ENCODE peak calls at places on chromosomes 7 and 10, in eight cellular contexts. One of them, this sample, is unnamed.

GRCh38 chr7:121079425-121080169 is 91.1 kb downstream of the CPED1 start:
- DNase-seq in A549: no peak
- DNase-seq in astrocyte of the spinal cord: peak
- DNase-seq in mammary epithelial cell: no peak
- DNase-seq in lung: no peak
- DNase-seq in body of pancreas: no peak
- DNase-seq in colonic mucosa: no peak
- DNase-seq in CD8-positive, alpha-beta T cell: no peak
- DNase-seq in this sample: no peak

GRCh38 chr10:61902448-61903183 is 1.1 kb downstream of the ARID5B start:
- DNase-seq in colonic mucosa: peak
- DNase-seq in A549: peak
- DNase-seq in lung: peak
- DNase-seq in body of pancreas: peak
- DNase-seq in CD8-positive, alpha-beta T cell: peak
- DNase-seq in astrocyte of the spinal cord: peak
- DNase-seq in mammary epithelial cell: peak
- DNase-seq in this sample: peak

GRCh38 chr10:23897864-23898263 is 311.1 kb upstream of the KIAA1217 start:
- DNase-seq in CD8-positive, alpha-beta T cell: no peak
- DNase-seq in colonic mucosa: no peak
- DNase-seq in lung: no peak
- DNase-seq in A549: no peak
- DNase-seq in mammary epithelial cell: no peak
- DNase-seq in astrocyte of the spinal cord: no peak
- DNase-seq in body of pancreas: no peak
- DNase-seq in this sample: no peak

GRCh38 chr10:77458986-77459590 is 178.5 kb downstream of the KCNMA1 start:
- DNase-seq in CD8-positive, alpha-beta T cell: no peak
- DNase-seq in lung: no peak
- DNase-seq in A549: no peak
- DNase-seq in body of pancreas: no peak
- DNase-seq in mammary epithelial cell: no peak
- DNase-seq in colonic mucosa: no peak
- DNase-seq in astrocyte of the spinal cord: peak
- DNase-seq in this sample: no peak

GRCh38 chr7:134514663-134515062 is 12.7 kb upstream of the AKR1B10 start:
- DNase-seq in A549: peak
- DNase-seq in CD8-positive, alpha-beta T cell: no peak
- DNase-seq in lung: no peak
- DNase-seq in astrocyte of the spinal cord: peak
- DNase-seq in mammary epithelial cell: peak
- DNase-seq in body of pancreas: no peak
- DNase-seq in colonic mucosa: peak
- DNase-seq in this sample: peak

GRCh38 chr10:79980711-79981110 is 31.8 kb upstream of the SFTPD start:
- DNase-seq in lung: no peak
- DNase-seq in astrocyte of the spinal cord: no peak
- DNase-seq in A549: no peak
- DNase-seq in colonic mucosa: no peak
- DNase-seq in mammary epithelial cell: no peak
- DNase-seq in CD8-positive, alpha-beta T cell: no peak
- DNase-seq in body of pancreas: no peak
- DNase-seq in this sample: no peak

GRCh38 chr10:43979551-43979950 is 330.9 kb upstream of the ZNF32 start:
- DNase-seq in astrocyte of the spinal cord: no peak
- DNase-seq in A549: no peak
- DNase-seq in colonic mucosa: no peak
- DNase-seq in mammary epithelial cell: no peak
- DNase-seq in lung: no peak
- DNase-seq in CD8-positive, alpha-beta T cell: no peak
- DNase-seq in body of pancreas: no peak
- DNase-seq in this sample: no peak

GRCh38 chr10:4034907-4035581 is 250.0 kb upstream of the KLF6 start:
- DNase-seq in mammary epithelial cell: no peak
- DNase-seq in astrocyte of the spinal cord: peak
- DNase-seq in lung: peak
- DNase-seq in A549: no peak
- DNase-seq in CD8-positive, alpha-beta T cell: no peak
- DNase-seq in colonic mucosa: no peak
- DNase-seq in body of pancreas: no peak
- DNase-seq in this sample: no peak

GRCh38 chr7:145050415-145050814 is 214.6 kb upstream of the TPK1 start:
- DNase-seq in colonic mucosa: no peak
- DNase-seq in A549: no peak
- DNase-seq in CD8-positive, alpha-beta T cell: no peak
- DNase-seq in astrocyte of the spinal cord: no peak
- DNase-seq in body of pancreas: no peak
- DNase-seq in mammary epithelial cell: no peak
- DNase-seq in lung: no peak
- DNase-seq in this sample: no peak

GRCh38 chr10:29630205-29631048 is 4.3 kb downstream of the SVIL start:
- DNase-seq in body of pancreas: no peak
- DNase-seq in astrocyte of the spinal cord: no peak
- DNase-seq in A549: no peak
- DNase-seq in lung: no peak
- DNase-seq in colonic mucosa: peak
- DNase-seq in CD8-positive, alpha-beta T cell: no peak
- DNase-seq in mammary epithelial cell: peak
- DNase-seq in this sample: no peak

GRCh38 chr10:75987610-75988009 is 556.2 kb downstream of the LRMDA start:
- DNase-seq in astrocyte of the spinal cord: peak
- DNase-seq in mammary epithelial cell: peak
- DNase-seq in lung: no peak
- DNase-seq in colonic mucosa: no peak
- DNase-seq in A549: no peak
- DNase-seq in body of pancreas: no peak
- DNase-seq in CD8-positive, alpha-beta T cell: no peak
- DNase-seq in this sample: no peak

GRCh38 chr10:98608417-98608816 is 161.7 kb upstream of the HPS1 start:
- DNase-seq in lung: no peak
- DNase-seq in CD8-positive, alpha-beta T cell: no peak
- DNase-seq in astrocyte of the spinal cord: peak
- DNase-seq in mammary epithelial cell: no peak
- DNase-seq in body of pancreas: no peak
- DNase-seq in A549: no peak
- DNase-seq in colonic mucosa: no peak
- DNase-seq in this sample: no peak

GRCh38 chr7:55361560-55361959 is 3.6 kb upstream of the LANCL2 start:
- DNase-seq in lung: no peak
- DNase-seq in mammary epithelial cell: no peak
- DNase-seq in colonic mucosa: no peak
- DNase-seq in A549: no peak
- DNase-seq in astrocyte of the spinal cord: no peak
- DNase-seq in CD8-positive, alpha-beta T cell: no peak
- DNase-seq in body of pancreas: no peak
- DNase-seq in this sample: no peak

GRCh38 chr7:47042669-47043068 is 539.2 kb downstream of the TNS3 start:
- DNase-seq in lung: no peak
- DNase-seq in body of pancreas: no peak
- DNase-seq in mammary epithelial cell: no peak
- DNase-seq in colonic mucosa: no peak
- DNase-seq in CD8-positive, alpha-beta T cell: no peak
- DNase-seq in astrocyte of the spinal cord: no peak
- DNase-seq in A549: no peak
- DNase-seq in this sample: no peak

GRCh38 chr7:47039089-47039648 is 542.7 kb downstream of the TNS3 start:
- DNase-seq in A549: no peak
- DNase-seq in astrocyte of the spinal cord: peak
- DNase-seq in body of pancreas: no peak
- DNase-seq in CD8-positive, alpha-beta T cell: no peak
- DNase-seq in lung: no peak
- DNase-seq in mammary epithelial cell: no peak
- DNase-seq in colonic mucosa: no peak
- DNase-seq in this sample: no peak

GRCh38 chr7:47038621-47039020 is 543.3 kb downstream of the TNS3 start:
- DNase-seq in colonic mucosa: no peak
- DNase-seq in CD8-positive, alpha-beta T cell: no peak
- DNase-seq in astrocyte of the spinal cord: no peak
- DNase-seq in lung: no peak
- DNase-seq in A549: no peak
- DNase-seq in body of pancreas: no peak
- DNase-seq in mammary epithelial cell: no peak
- DNase-seq in this sample: no peak

GRCh38 chr7:47039899-47040298 is 542.0 kb downstream of the TNS3 start:
- DNase-seq in A549: no peak
- DNase-seq in body of pancreas: no peak
- DNase-seq in colonic mucosa: no peak
- DNase-seq in CD8-positive, alpha-beta T cell: no peak
- DNase-seq in lung: no peak
- DNase-seq in mammary epithelial cell: peak
- DNase-seq in astrocyte of the spinal cord: peak
- DNase-seq in this sample: no peak

DNA sequence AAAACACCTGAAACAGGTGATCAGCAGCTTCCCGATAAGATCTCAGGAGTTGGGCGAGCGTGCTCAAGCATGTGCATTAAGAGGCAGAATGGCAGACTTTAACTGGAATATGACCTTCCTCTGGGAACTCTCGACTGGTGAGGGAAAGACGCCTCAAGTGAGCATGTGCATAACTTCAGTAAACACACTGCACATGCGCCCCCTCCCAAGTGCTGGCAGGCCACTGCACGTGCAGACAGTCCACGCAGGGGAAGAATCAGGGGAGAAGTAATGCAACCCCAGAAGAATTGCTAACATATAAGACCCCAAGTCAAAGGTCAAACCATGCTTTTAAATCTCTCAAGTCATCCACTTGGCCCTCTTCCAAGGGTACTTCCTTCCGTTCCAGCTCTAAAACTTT is 541.1 kb downstream of the TNS3 start:
- DNase-seq in CD8-positive, alpha-beta T cell: no peak
- DNase-seq in mammary epithelial cell: no peak
- DNase-seq in colonic mucosa: no peak
- DNase-seq in A549: no peak
- DNase-seq in lung: no peak
- DNase-seq in astrocyte of the spinal cord: no peak
- DNase-seq in body of pancreas: no peak
- DNase-seq in this sample: no peak
- TF ChIP-seq CTCF in CD8-positive, alpha-beta T cell: no peak
- TF ChIP-seq CTCF in mammary epithelial cell: no peak
- TF ChIP-seq CTCF in colonic mucosa: no peak
- TF ChIP-seq CTCF in A549: no peak
- TF ChIP-seq CTCF in lung: no peak
- TF ChIP-seq CTCF in astrocyte of the spinal cord: no peak
- TF ChIP-seq CTCF in body of pancreas: no peak
- TF ChIP-seq CTCF in this sample: no peak

DNA sequence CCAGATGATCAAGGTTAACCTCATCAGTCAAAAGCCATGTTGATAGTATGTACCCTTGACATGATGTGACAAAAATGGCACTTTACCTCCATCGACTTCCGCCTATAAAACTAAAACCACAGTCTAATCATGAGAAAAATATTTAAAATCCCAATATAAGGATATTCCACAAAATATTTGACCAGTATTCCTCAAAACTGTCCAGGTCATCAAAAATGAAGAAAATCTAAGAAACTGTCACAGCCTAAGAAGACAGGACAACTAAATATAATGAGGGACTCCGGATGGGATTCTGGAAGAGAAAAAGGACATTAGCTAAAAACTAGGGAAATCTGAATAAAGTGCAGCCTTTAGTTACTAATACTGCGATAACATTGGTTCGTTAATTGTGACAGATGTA is 67.6 kb downstream of the XPNPEP1 start:
- DNase-seq in body of pancreas: no peak
- DNase-seq in mammary epithelial cell: no peak
- DNase-seq in CD8-positive, alpha-beta T cell: no peak
- DNase-seq in astrocyte of the spinal cord: no peak
- DNase-seq in colonic mucosa: no peak
- DNase-seq in A549: no peak
- DNase-seq in lung: no peak
- DNase-seq in this sample: no peak
- TF ChIP-seq CTCF in body of pancreas: no peak
- TF ChIP-seq CTCF in mammary epithelial cell: no peak
- TF ChIP-seq CTCF in CD8-positive, alpha-beta T cell: no peak
- TF ChIP-seq CTCF in astrocyte of the spinal cord: no peak
- TF ChIP-seq CTCF in colonic mucosa: no peak
- TF ChIP-seq CTCF in A549: no peak
- TF ChIP-seq CTCF in lung: no peak
- TF ChIP-seq CTCF in this sample: no peak

GRCh38 chr10:18738835-18739234 is 79.6 kb downstream of the ARL5B start:
- DNase-seq in A549: no peak
- DNase-seq in CD8-positive, alpha-beta T cell: no peak
- DNase-seq in colonic mucosa: no peak
- DNase-seq in astrocyte of the spinal cord: peak
- DNase-seq in mammary epithelial cell: no peak
- DNase-seq in lung: no peak
- DNase-seq in body of pancreas: no peak
- DNase-seq in this sample: no peak

GRCh38 chr10:18737236-18737635 is 78.0 kb downstream of the ARL5B start:
- DNase-seq in lung: no peak
- DNase-seq in CD8-positive, alpha-beta T cell: no peak
- DNase-seq in colonic mucosa: no peak
- DNase-seq in astrocyte of the spinal cord: peak
- DNase-seq in body of pancreas: no peak
- DNase-seq in A549: no peak
- DNase-seq in mammary epithelial cell: no peak
- DNase-seq in this sample: no peak

GRCh38 chr10:18735711-18736110 is 76.5 kb downstream of the ARL5B start:
- DNase-seq in A549: no peak
- DNase-seq in mammary epithelial cell: no peak
- DNase-seq in CD8-positive, alpha-beta T cell: no peak
- DNase-seq in astrocyte of the spinal cord: no peak
- DNase-seq in body of pancreas: no peak
- DNase-seq in colonic mucosa: no peak
- DNase-seq in lung: no peak
- DNase-seq in this sample: no peak

GRCh38 chr10:18737841-18738240 is 78.6 kb downstream of the ARL5B start:
- DNase-seq in body of pancreas: no peak
- DNase-seq in astrocyte of the spinal cord: peak
- DNase-seq in A549: no peak
- DNase-seq in colonic mucosa: no peak
- DNase-seq in mammary epithelial cell: no peak
- DNase-seq in lung: no peak
- DNase-seq in CD8-positive, alpha-beta T cell: no peak
- DNase-seq in this sample: no peak
- TF ChIP-seq CTCF in body of pancreas: no peak
- TF ChIP-seq CTCF in astrocyte of the spinal cord: no peak
- TF ChIP-seq CTCF in A549: no peak
- TF ChIP-seq CTCF in colonic mucosa: no peak
- TF ChIP-seq CTCF in mammary epithelial cell: no peak
- TF ChIP-seq CTCF in lung: no peak
- TF ChIP-seq CTCF in CD8-positive, alpha-beta T cell: no peak
- TF ChIP-seq CTCF in this sample: no peak

DNA sequence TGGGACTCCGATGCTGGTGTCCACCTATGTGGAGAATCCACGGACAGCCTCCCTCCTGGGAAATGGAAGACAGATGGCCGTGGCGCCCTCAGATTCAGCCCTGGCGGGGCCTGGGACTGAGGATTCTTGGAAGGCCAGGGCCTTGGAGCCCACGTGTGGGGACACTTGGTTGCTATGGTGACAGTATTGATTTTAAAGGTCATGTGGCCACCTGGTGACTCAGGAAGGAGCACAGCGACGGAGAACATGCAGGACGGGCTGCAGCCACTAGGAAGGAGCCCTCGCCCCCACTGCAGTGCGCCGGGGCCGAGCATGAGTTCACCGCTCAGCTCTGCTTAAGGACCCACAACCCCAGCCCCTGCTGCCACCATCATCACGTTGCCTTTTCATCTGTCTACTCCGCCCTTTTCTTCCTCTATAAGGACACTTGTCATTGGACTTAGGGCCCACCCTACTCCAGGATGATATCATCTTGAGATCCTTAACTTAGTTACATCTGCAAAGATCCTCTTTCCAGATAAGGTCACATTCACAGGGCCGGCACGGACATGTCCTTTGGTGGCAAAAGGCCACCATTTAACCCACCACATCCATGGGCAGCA is 3.7 kb upstream of the STK32C start:
- DNase-seq in A549: peak
- DNase-seq in colonic mucosa: no peak
- DNase-seq in lung: no peak
- DNase-seq in CD8-positive, alpha-beta T cell: no peak
- DNase-seq in mammary epithelial cell: no peak
- DNase-seq in body of pancreas: peak
- DNase-seq in astrocyte of the spinal cord: no peak
- DNase-seq in this sample: no peak
- TF ChIP-seq CTCF in A549: no peak
- TF ChIP-seq CTCF in colonic mucosa: no peak
- TF ChIP-seq CTCF in lung: no peak
- TF ChIP-seq CTCF in CD8-positive, alpha-beta T cell: no peak
- TF ChIP-seq CTCF in mammary epithelial cell: no peak
- TF ChIP-seq CTCF in body of pancreas: peak
- TF ChIP-seq CTCF in astrocyte of the spinal cord: no peak
- TF ChIP-seq CTCF in this sample: no peak

This sample was measured in GM10248.